ENCODE peak calls at places on chromosomes 7 and 10, in nine cellular contexts. One of them, this sample, is unnamed.

GRCh38 chr7:29309041-29309860 is 114.7 kb downstream of the CHN2 start:
- DNase-seq in OCI-LY7: no peak
- DNase-seq in GM23338: peak
- DNase-seq in neural progenitor cell: no peak
- DNase-seq in SK-N-SH: no peak
- DNase-seq in MM.1S: no peak
- DNase-seq in HCT116: no peak
- DNase-seq in hepatocyte: no peak
- DNase-seq in PC-3: peak
- DNase-seq in this sample: no peak

GRCh38 chr10:70758757-70759514 is 26.2 kb downstream of the TBATA start:
- DNase-seq in OCI-LY7: peak
- DNase-seq in SK-N-SH: peak
- DNase-seq in MM.1S: peak
- DNase-seq in GM23338: peak
- DNase-seq in neural progenitor cell: peak
- DNase-seq in HCT116: peak
- DNase-seq in hepatocyte: peak
- DNase-seq in PC-3: peak
- DNase-seq in this sample: peak

GRCh38 chr10:45602082-45602730 is 70.4 kb downstream of the ZFAND4 start:
- DNase-seq in HCT116: no peak
- DNase-seq in neural progenitor cell: no peak
- DNase-seq in GM23338: no peak
- DNase-seq in MM.1S: no peak
- DNase-seq in SK-N-SH: no peak
- DNase-seq in hepatocyte: no peak
- DNase-seq in OCI-LY7: no peak
- DNase-seq in PC-3: no peak
- DNase-seq in this sample: peak

GRCh38 chr10:13993169-13993568 is 337.6 kb downstream of the FRMD4A start:
- DNase-seq in HCT116: no peak
- DNase-seq in GM23338: no peak
- DNase-seq in neural progenitor cell: no peak
- DNase-seq in OCI-LY7: no peak
- DNase-seq in SK-N-SH: no peak
- DNase-seq in MM.1S: no peak
- DNase-seq in PC-3: no peak
- DNase-seq in hepatocyte: peak
- DNase-seq in this sample: peak

GRCh38 chr10:86642499-86642898 is 11.8 kb upstream of the OPN4 start:
- DNase-seq in OCI-LY7: no peak
- DNase-seq in MM.1S: no peak
- DNase-seq in hepatocyte: no peak
- DNase-seq in HCT116: no peak
- DNase-seq in GM23338: no peak
- DNase-seq in SK-N-SH: peak
- DNase-seq in PC-3: peak
- DNase-seq in neural progenitor cell: no peak
- DNase-seq in this sample: peak

GRCh38 chr7:55132550-55132889 is 113.7 kb downstream of the EGFR start:
- DNase-seq in PC-3: no peak
- DNase-seq in hepatocyte: no peak
- DNase-seq in neural progenitor cell: no peak
- DNase-seq in HCT116: no peak
- DNase-seq in OCI-LY7: no peak
- DNase-seq in MM.1S: no peak
- DNase-seq in SK-N-SH: no peak
- DNase-seq in GM23338: no peak
- DNase-seq in this sample: no peak

GRCh38 chr7:155418304-155418703 is 39.6 kb upstream of the EN2 start:
- DNase-seq in HCT116: no peak
- DNase-seq in hepatocyte: no peak
- DNase-seq in SK-N-SH: no peak
- DNase-seq in PC-3: no peak
- DNase-seq in OCI-LY7: no peak
- DNase-seq in MM.1S: no peak
- DNase-seq in GM23338: no peak
- DNase-seq in neural progenitor cell: no peak
- DNase-seq in this sample: no peak

GRCh38 chr7:111172573-111172972 is 81.6 kb downstream of the LRRN3 start:
- DNase-seq in MM.1S: no peak
- DNase-seq in GM23338: no peak
- DNase-seq in HCT116: no peak
- DNase-seq in PC-3: no peak
- DNase-seq in SK-N-SH: no peak
- DNase-seq in neural progenitor cell: no peak
- DNase-seq in hepatocyte: no peak
- DNase-seq in OCI-LY7: no peak
- DNase-seq in this sample: no peak

GRCh38 chr7:131011437-131011752 is 277.4 kb upstream of the KLF14 start:
- DNase-seq in MM.1S: no peak
- DNase-seq in neural progenitor cell: no peak
- DNase-seq in hepatocyte: no peak
- DNase-seq in GM23338: peak
- DNase-seq in PC-3: no peak
- DNase-seq in HCT116: no peak
- DNase-seq in OCI-LY7: no peak
- DNase-seq in SK-N-SH: no peak
- DNase-seq in this sample: peak

GRCh38 chr7:84085147-84085546 is 109.4 kb downstream of the SEMA3A start:
- DNase-seq in GM23338: no peak
- DNase-seq in OCI-LY7: no peak
- DNase-seq in SK-N-SH: no peak
- DNase-seq in HCT116: no peak
- DNase-seq in PC-3: peak
- DNase-seq in neural progenitor cell: no peak
- DNase-seq in hepatocyte: no peak
- DNase-seq in MM.1S: no peak
- DNase-seq in this sample: peak

GRCh38 chr10:30051220-30051619 is 8.2 kb downstream of the JCAD start:
- DNase-seq in SK-N-SH: no peak
- DNase-seq in hepatocyte: no peak
- DNase-seq in neural progenitor cell: no peak
- DNase-seq in OCI-LY7: no peak
- DNase-seq in GM23338: no peak
- DNase-seq in MM.1S: no peak
- DNase-seq in HCT116: no peak
- DNase-seq in PC-3: no peak
- DNase-seq in this sample: no peak

GRCh38 chr7:131391145-131391544 is 63.5 kb downstream of the MKLN1 start:
- DNase-seq in PC-3: no peak
- DNase-seq in OCI-LY7: no peak
- DNase-seq in GM23338: no peak
- DNase-seq in SK-N-SH: no peak
- DNase-seq in neural progenitor cell: no peak
- DNase-seq in MM.1S: no peak
- DNase-seq in hepatocyte: no peak
- DNase-seq in HCT116: no peak
- DNase-seq in this sample: no peak

GRCh38 chr7:134587736-134588135 is 38.8 kb downstream of the AKR1B15 start:
- DNase-seq in hepatocyte: no peak
- DNase-seq in GM23338: no peak
- DNase-seq in HCT116: no peak
- DNase-seq in OCI-LY7: no peak
- DNase-seq in SK-N-SH: no peak
- DNase-seq in neural progenitor cell: no peak
- DNase-seq in MM.1S: no peak
- DNase-seq in PC-3: no peak
- DNase-seq in this sample: peak

GRCh38 chr7:91894781-91895480 is 14.4 kb upstream of the MTERF1 start:
- DNase-seq in neural progenitor cell: no peak
- DNase-seq in PC-3: no peak
- DNase-seq in hepatocyte: no peak
- DNase-seq in HCT116: no peak
- DNase-seq in OCI-LY7: no peak
- DNase-seq in GM23338: no peak
- DNase-seq in SK-N-SH: no peak
- DNase-seq in MM.1S: no peak
- DNase-seq in this sample: no peak

GRCh38 chr10:91247360-91248111 is 27.1 kb downstream of the PCGF5 start:
- DNase-seq in neural progenitor cell: peak
- DNase-seq in GM23338: peak
- DNase-seq in MM.1S: no peak
- DNase-seq in HCT116: no peak
- DNase-seq in PC-3: no peak
- DNase-seq in hepatocyte: peak
- DNase-seq in SK-N-SH: no peak
- DNase-seq in OCI-LY7: no peak
- DNase-seq in this sample: peak

GRCh38 chr7:114212753-114213439 is 201.7 kb upstream of the FOXP2 start:
- DNase-seq in PC-3: no peak
- DNase-seq in hepatocyte: no peak
- DNase-seq in GM23338: no peak
- DNase-seq in HCT116: no peak
- DNase-seq in MM.1S: no peak
- DNase-seq in SK-N-SH: no peak
- DNase-seq in OCI-LY7: no peak
- DNase-seq in neural progenitor cell: no peak
- DNase-seq in this sample: no peak

GRCh38 chr7:70596575-70596891 is 535.4 kb upstream of the GALNT17 start:
- DNase-seq in SK-N-SH: peak
- DNase-seq in OCI-LY7: no peak
- DNase-seq in PC-3: no peak
- DNase-seq in hepatocyte: no peak
- DNase-seq in MM.1S: no peak
- DNase-seq in HCT116: no peak
- DNase-seq in GM23338: no peak
- DNase-seq in neural progenitor cell: no peak
- DNase-seq in this sample: no peak
- H2AFZ ChIP-seq in SK-N-SH: no peak
- H2AFZ ChIP-seq in OCI-LY7: no peak
- H2AFZ ChIP-seq in PC-3: no peak
- H2AFZ ChIP-seq in hepatocyte: no peak
- H2AFZ ChIP-seq in MM.1S: peak
- H2AFZ ChIP-seq in HCT116: no peak
- H2AFZ ChIP-seq in GM23338: peak
- H2AFZ ChIP-seq in neural progenitor cell: peak
- H2AFZ ChIP-seq in this sample: no peak

DNA sequence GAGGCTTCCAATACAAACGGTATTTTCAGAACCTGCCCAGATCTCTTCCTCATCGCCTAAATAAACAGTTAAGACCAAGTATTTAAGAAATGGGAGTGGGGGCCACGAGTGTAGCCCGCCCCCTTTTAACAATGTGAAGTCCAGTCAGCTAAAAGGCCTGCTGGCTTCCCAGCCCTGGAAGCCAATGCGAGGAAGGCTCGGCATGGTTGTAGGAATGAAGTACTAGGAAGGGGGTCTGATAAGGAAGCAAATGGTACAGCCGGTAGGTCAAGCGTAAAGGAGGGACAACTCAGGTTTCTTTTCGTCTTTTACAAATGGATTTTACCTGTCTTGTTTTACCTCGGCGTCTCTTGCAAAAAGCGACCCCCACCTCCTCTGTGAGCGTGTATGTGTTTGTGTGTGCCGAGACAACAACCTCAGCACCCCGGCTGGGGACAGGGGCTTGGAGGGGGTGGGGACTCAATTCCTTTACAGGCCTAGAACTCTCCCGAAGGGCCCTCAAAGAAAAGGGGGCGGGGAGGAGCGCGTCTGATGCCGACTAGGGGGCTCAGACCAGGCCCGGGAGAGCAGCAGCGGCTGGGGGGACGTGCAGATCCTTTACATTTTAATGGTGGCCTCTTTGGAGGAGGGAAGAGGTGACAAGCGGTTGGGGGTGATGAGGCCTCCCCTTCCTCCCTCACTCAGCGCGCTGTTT is 147.6 kb downstream of the GPR85 start:
- DNase-seq in HCT116: no peak
- DNase-seq in MM.1S: peak
- DNase-seq in OCI-LY7: peak
- DNase-seq in neural progenitor cell: peak
- DNase-seq in PC-3: no peak
- DNase-seq in hepatocyte: peak
- DNase-seq in GM23338: peak
- DNase-seq in SK-N-SH: peak
- DNase-seq in this sample: peak
- TF ChIP-seq EZH2phosphoT487 in HCT116: no peak
- TF ChIP-seq EZH2phosphoT487 in MM.1S: no peak
- TF ChIP-seq EZH2phosphoT487 in OCI-LY7: no peak
- TF ChIP-seq EZH2phosphoT487 in neural progenitor cell: no peak
- TF ChIP-seq EZH2phosphoT487 in PC-3: no peak
- TF ChIP-seq EZH2phosphoT487 in hepatocyte: no peak
- TF ChIP-seq EZH2phosphoT487 in GM23338: no peak
- TF ChIP-seq EZH2phosphoT487 in SK-N-SH: no peak
- TF ChIP-seq EZH2phosphoT487 in this sample: no peak

GRCh38 chr7:157488326-157488725 is 151.5 kb downstream of the DNAJB6 start:
- DNase-seq in GM23338: no peak
- DNase-seq in SK-N-SH: no peak
- DNase-seq in PC-3: peak
- DNase-seq in neural progenitor cell: no peak
- DNase-seq in hepatocyte: no peak
- DNase-seq in MM.1S: no peak
- DNase-seq in HCT116: no peak
- DNase-seq in OCI-LY7: no peak
- DNase-seq in this sample: no peak
- H2AFZ ChIP-seq in GM23338: no peak
- H2AFZ ChIP-seq in SK-N-SH: no peak
- H2AFZ ChIP-seq in PC-3: peak
- H2AFZ ChIP-seq in neural progenitor cell: peak
- H2AFZ ChIP-seq in hepatocyte: no peak
- H2AFZ ChIP-seq in MM.1S: no peak
- H2AFZ ChIP-seq in HCT116: no peak
- H2AFZ ChIP-seq in OCI-LY7: no peak
- H2AFZ ChIP-seq in this sample: no peak

GRCh38 chr10:68362590-68362989 is 29.9 kb upstream of the PBLD start:
- DNase-seq in GM23338: no peak
- DNase-seq in OCI-LY7: peak
- DNase-seq in MM.1S: no peak
- DNase-seq in PC-3: no peak
- DNase-seq in hepatocyte: no peak
- DNase-seq in SK-N-SH: no peak
- DNase-seq in neural progenitor cell: no peak
- DNase-seq in HCT116: no peak
- DNase-seq in this sample: no peak
- TF ChIP-seq EZH2phosphoT487 in GM23338: no peak
- TF ChIP-seq EZH2phosphoT487 in OCI-LY7: no peak
- TF ChIP-seq EZH2phosphoT487 in MM.1S: no peak
- TF ChIP-seq EZH2phosphoT487 in PC-3: no peak
- TF ChIP-seq EZH2phosphoT487 in hepatocyte: no peak
- TF ChIP-seq EZH2phosphoT487 in SK-N-SH: no peak
- TF ChIP-seq EZH2phosphoT487 in neural progenitor cell: no peak
- TF ChIP-seq EZH2phosphoT487 in HCT116: no peak
- TF ChIP-seq EZH2phosphoT487 in this sample: no peak

GRCh38 chr7:1301054-1301811 is 68.6 kb downstream of the UNCX start:
- DNase-seq in MM.1S: no peak
- DNase-seq in hepatocyte: no peak
- DNase-seq in OCI-LY7: no peak
- DNase-seq in HCT116: no peak
- DNase-seq in SK-N-SH: peak
- DNase-seq in neural progenitor cell: no peak
- DNase-seq in PC-3: no peak
- DNase-seq in GM23338: no peak
- DNase-seq in this sample: no peak
- H2AFZ ChIP-seq in MM.1S: no peak
- H2AFZ ChIP-seq in hepatocyte: no peak
- H2AFZ ChIP-seq in OCI-LY7: no peak
- H2AFZ ChIP-seq in HCT116: no peak
- H2AFZ ChIP-seq in SK-N-SH: no peak
- H2AFZ ChIP-seq in neural progenitor cell: no peak
- H2AFZ ChIP-seq in PC-3: no peak
- H2AFZ ChIP-seq in GM23338: no peak
- H2AFZ ChIP-seq in this sample: no peak

GRCh38 chr10:116324951-116325635 is 845 bp downstream of the CCDC172 start:
- DNase-seq in SK-N-SH: no peak
- DNase-seq in MM.1S: no peak
- DNase-seq in PC-3: no peak
- DNase-seq in HCT116: no peak
- DNase-seq in hepatocyte: no peak
- DNase-seq in OCI-LY7: no peak
- DNase-seq in neural progenitor cell: no peak
- DNase-seq in GM23338: peak
- DNase-seq in this sample: no peak
- TF ChIP-seq EZH2phosphoT487 in SK-N-SH: no peak
- TF ChIP-seq EZH2phosphoT487 in MM.1S: no peak
- TF ChIP-seq EZH2phosphoT487 in PC-3: no peak
- TF ChIP-seq EZH2phosphoT487 in HCT116: no peak
- TF ChIP-seq EZH2phosphoT487 in hepatocyte: no peak
- TF ChIP-seq EZH2phosphoT487 in OCI-LY7: no peak
- TF ChIP-seq EZH2phosphoT487 in neural progenitor cell: no peak
- TF ChIP-seq EZH2phosphoT487 in GM23338: no peak
- TF ChIP-seq EZH2phosphoT487 in this sample: no peak